ENCODE peak calls at places on chromosomes 16 and 17, in six cellular contexts. One of them, this sample, is unnamed.

GRCh38 chr16:3881499-3881995 is 1.0 kb upstream of the CREBBP start:
- DNase-seq in astrocyte of the cerebellum: no peak
- DNase-seq in cardiac fibroblast: no peak
- DNase-seq in HFFc6: no peak
- DNase-seq in Panc1: no peak
- DNase-seq in CD8-positive, alpha-beta T cell: no peak
- DNase-seq in this sample: no peak

GRCh38 chr16:11792404-11793260 is 4.4 kb downstream of the ZC3H7A start:
- DNase-seq in astrocyte of the cerebellum: no peak
- DNase-seq in cardiac fibroblast: no peak
- DNase-seq in HFFc6: no peak
- DNase-seq in Panc1: no peak
- DNase-seq in CD8-positive, alpha-beta T cell: no peak
- DNase-seq in this sample: no peak

GRCh38 chr16:29806641-29807425 is 504 bp downstream of the MAZ start:
- DNase-seq in astrocyte of the cerebellum: no peak
- DNase-seq in cardiac fibroblast: no peak
- DNase-seq in HFFc6: no peak
- DNase-seq in Panc1: no peak
- DNase-seq in CD8-positive, alpha-beta T cell: peak
- DNase-seq in this sample: peak

GRCh38 chr17:73465851-73466250 is 154.1 kb upstream of the CDC42EP4 start:
- DNase-seq in astrocyte of the cerebellum: no peak
- DNase-seq in cardiac fibroblast: no peak
- DNase-seq in HFFc6: no peak
- DNase-seq in Panc1: no peak
- DNase-seq in CD8-positive, alpha-beta T cell: no peak
- DNase-seq in this sample: no peak

GRCh38 chr16:84810518-84811273 is 9.1 kb upstream of the CRISPLD2 start:
- DNase-seq in astrocyte of the cerebellum: peak
- DNase-seq in cardiac fibroblast: peak
- DNase-seq in HFFc6: no peak
- DNase-seq in Panc1: no peak
- DNase-seq in CD8-positive, alpha-beta T cell: no peak
- DNase-seq in this sample: no peak

GRCh38 chr16:11386791-11387546 is 41.7 kb downstream of the RMI2 start:
- DNase-seq in astrocyte of the cerebellum: no peak
- DNase-seq in cardiac fibroblast: peak
- DNase-seq in HFFc6: no peak
- DNase-seq in Panc1: no peak
- DNase-seq in CD8-positive, alpha-beta T cell: no peak
- DNase-seq in this sample: no peak

GRCh38 chr16:51880776-51881175 is 666.2 kb downstream of the TOX3 start:
- DNase-seq in astrocyte of the cerebellum: peak
- DNase-seq in cardiac fibroblast: peak
- DNase-seq in HFFc6: peak
- DNase-seq in Panc1: peak
- DNase-seq in CD8-positive, alpha-beta T cell: no peak
- DNase-seq in this sample: no peak

GRCh38 chr17:49676276-49676868 is 1.5 kb downstream of the SPOP start:
- DNase-seq in astrocyte of the cerebellum: peak
- DNase-seq in cardiac fibroblast: peak
- DNase-seq in HFFc6: peak
- DNase-seq in Panc1: no peak
- DNase-seq in CD8-positive, alpha-beta T cell: peak
- DNase-seq in this sample: no peak

GRCh38 chr17:46773676-46774075 is 44.8 kb downstream of the WNT3 start:
- DNase-seq in astrocyte of the cerebellum: no peak
- DNase-seq in cardiac fibroblast: no peak
- DNase-seq in HFFc6: no peak
- DNase-seq in Panc1: no peak
- DNase-seq in CD8-positive, alpha-beta T cell: no peak
- DNase-seq in this sample: no peak

GRCh38 chr17:17982796-17983195 is 10.1 kb downstream of the DRC3 start:
- DNase-seq in astrocyte of the cerebellum: no peak
- DNase-seq in cardiac fibroblast: no peak
- DNase-seq in HFFc6: no peak
- DNase-seq in Panc1: no peak
- DNase-seq in CD8-positive, alpha-beta T cell: no peak
- DNase-seq in this sample: no peak

GRCh38 chr17:49546546-49547535 is 28.8 kb upstream of the NXPH3 start:
- DNase-seq in astrocyte of the cerebellum: no peak
- DNase-seq in cardiac fibroblast: no peak
- DNase-seq in HFFc6: no peak
- DNase-seq in Panc1: no peak
- DNase-seq in CD8-positive, alpha-beta T cell: no peak
- DNase-seq in this sample: no peak

GRCh38 chr16:19717319-19717718 is 708 bp downstream of the KNOP1 start:
- DNase-seq in astrocyte of the cerebellum: no peak
- DNase-seq in cardiac fibroblast: no peak
- DNase-seq in HFFc6: no peak
- DNase-seq in Panc1: no peak
- DNase-seq in CD8-positive, alpha-beta T cell: no peak
- DNase-seq in this sample: no peak

GRCh38 chr17:79078476-79079190 is 4.0 kb downstream of the ENGASE start:
- DNase-seq in astrocyte of the cerebellum: no peak
- DNase-seq in cardiac fibroblast: no peak
- DNase-seq in HFFc6: no peak
- DNase-seq in Panc1: no peak
- DNase-seq in CD8-positive, alpha-beta T cell: no peak
- DNase-seq in this sample: no peak

DNA sequence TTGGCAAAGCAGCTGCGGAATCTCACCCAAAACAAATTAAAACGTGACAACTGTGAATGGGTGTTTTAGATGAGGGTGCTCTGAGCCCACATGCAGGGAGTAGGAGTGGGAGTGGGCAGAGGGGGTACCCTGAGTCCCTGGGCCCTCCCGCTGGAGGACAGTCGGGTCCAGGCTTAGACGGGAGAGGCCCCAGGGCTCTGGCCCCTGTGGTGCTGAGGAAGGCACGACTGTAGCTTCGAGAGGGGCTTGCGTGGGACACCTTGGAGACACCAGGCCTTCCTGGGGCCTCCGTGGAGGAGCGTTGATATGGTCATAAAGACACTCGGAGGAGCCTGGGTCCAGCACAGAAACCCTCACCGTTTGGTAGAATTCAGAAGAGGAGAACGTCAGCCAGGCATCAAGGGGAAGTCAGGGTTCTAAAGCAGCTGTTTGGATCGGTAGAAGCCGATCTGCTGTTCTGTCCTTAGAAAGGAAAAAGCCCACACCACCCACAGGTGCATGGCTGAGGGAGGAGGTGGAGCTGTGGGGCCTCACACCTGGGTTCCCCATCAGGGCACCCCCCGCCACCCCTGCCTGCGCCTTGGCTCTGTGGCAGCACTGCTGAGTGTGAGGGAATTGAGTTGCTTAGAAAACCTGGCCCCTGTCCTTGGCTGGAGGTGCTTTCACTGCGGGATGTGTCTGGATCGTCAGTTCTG is 18.4 kb downstream of the DBNDD1 start:
- DNase-seq in astrocyte of the cerebellum: no peak
- DNase-seq in cardiac fibroblast: no peak
- DNase-seq in HFFc6: no peak
- DNase-seq in Panc1: no peak
- DNase-seq in CD8-positive, alpha-beta T cell: no peak
- DNase-seq in this sample: no peak
- TF ChIP-seq CTCF in astrocyte of the cerebellum: no peak
- TF ChIP-seq CTCF in cardiac fibroblast: no peak
- TF ChIP-seq CTCF in HFFc6: no peak
- TF ChIP-seq CTCF in Panc1: no peak
- TF ChIP-seq CTCF in CD8-positive, alpha-beta T cell: no peak
- TF ChIP-seq CTCF in this sample: no peak

GRCh38 chr17:59561042-59561441 is 4.4 kb upstream of the DHX40 start:
- DNase-seq in astrocyte of the cerebellum: no peak
- DNase-seq in cardiac fibroblast: peak
- DNase-seq in HFFc6: peak
- DNase-seq in Panc1: no peak
- DNase-seq in CD8-positive, alpha-beta T cell: no peak
- DNase-seq in this sample: no peak
- TF ChIP-seq CTCF in astrocyte of the cerebellum: peak
- TF ChIP-seq CTCF in cardiac fibroblast: peak
- TF ChIP-seq CTCF in HFFc6: peak
- TF ChIP-seq CTCF in Panc1: peak
- TF ChIP-seq CTCF in CD8-positive, alpha-beta T cell: peak
- TF ChIP-seq CTCF in this sample: no peak

GRCh38 chr16:85897384-85897783 is 1.6 kb upstream of the IRF8 start:
- DNase-seq in astrocyte of the cerebellum: no peak
- DNase-seq in cardiac fibroblast: no peak
- DNase-seq in HFFc6: no peak
- DNase-seq in Panc1: no peak
- DNase-seq in CD8-positive, alpha-beta T cell: no peak
- DNase-seq in this sample: no peak
- TF ChIP-seq CTCF in astrocyte of the cerebellum: no peak
- TF ChIP-seq CTCF in cardiac fibroblast: no peak
- TF ChIP-seq CTCF in HFFc6: no peak
- TF ChIP-seq CTCF in Panc1: no peak
- TF ChIP-seq CTCF in CD8-positive, alpha-beta T cell: no peak
- TF ChIP-seq CTCF in this sample: no peak

GRCh38 chr17:48066192-48066591 is 18.0 kb downstream of the NFE2L1 start:
- DNase-seq in astrocyte of the cerebellum: no peak
- DNase-seq in cardiac fibroblast: no peak
- DNase-seq in HFFc6: no peak
- DNase-seq in Panc1: no peak
- DNase-seq in CD8-positive, alpha-beta T cell: no peak
- DNase-seq in this sample: no peak

GRCh38 chr17:48067245-48067644 is 19.1 kb downstream of the NFE2L1 start:
- DNase-seq in astrocyte of the cerebellum: no peak
- DNase-seq in cardiac fibroblast: no peak
- DNase-seq in HFFc6: no peak
- DNase-seq in Panc1: no peak
- DNase-seq in CD8-positive, alpha-beta T cell: no peak
- DNase-seq in this sample: no peak

GRCh38 chr17:48066656-48067055 is 18.5 kb downstream of the NFE2L1 start:
- DNase-seq in astrocyte of the cerebellum: no peak
- DNase-seq in cardiac fibroblast: no peak
- DNase-seq in HFFc6: no peak
- DNase-seq in Panc1: no peak
- DNase-seq in CD8-positive, alpha-beta T cell: no peak
- DNase-seq in this sample: no peak

GRCh38 chr17:48070195-48070594 is 22.0 kb downstream of the NFE2L1 start:
- DNase-seq in astrocyte of the cerebellum: no peak
- DNase-seq in cardiac fibroblast: no peak
- DNase-seq in HFFc6: no peak
- DNase-seq in Panc1: no peak
- DNase-seq in CD8-positive, alpha-beta T cell: no peak
- DNase-seq in this sample: no peak

DNA sequence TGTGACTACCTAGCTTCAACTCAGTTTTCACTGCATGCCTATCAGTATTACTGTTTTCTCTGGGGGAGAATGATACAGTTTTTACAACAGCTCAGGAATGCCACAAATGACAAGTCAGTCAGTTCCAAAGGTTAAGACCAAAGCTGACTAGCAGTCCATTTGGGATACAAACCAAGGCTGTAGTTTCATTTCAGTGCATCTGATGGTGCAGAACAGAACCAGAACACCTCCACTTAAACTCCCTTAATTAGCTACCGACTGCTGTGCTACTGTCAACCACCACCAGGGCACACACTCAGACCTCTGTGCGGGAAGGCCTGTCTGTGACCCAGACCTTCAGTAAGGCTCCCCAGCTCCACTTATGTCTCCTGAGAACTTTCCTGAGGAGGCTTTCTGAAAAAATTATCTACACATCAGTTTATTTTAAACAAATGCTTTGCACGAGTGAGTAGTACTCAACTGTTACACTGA is 20.4 kb downstream of the NFE2L1 start:
- DNase-seq in astrocyte of the cerebellum: no peak
- DNase-seq in cardiac fibroblast: no peak
- DNase-seq in HFFc6: peak
- DNase-seq in Panc1: no peak
- DNase-seq in CD8-positive, alpha-beta T cell: no peak
- DNase-seq in this sample: no peak
- TF ChIP-seq CTCF in astrocyte of the cerebellum: peak
- TF ChIP-seq CTCF in cardiac fibroblast: peak
- TF ChIP-seq CTCF in HFFc6: peak
- TF ChIP-seq CTCF in Panc1: peak
- TF ChIP-seq CTCF in CD8-positive, alpha-beta T cell: no peak
- TF ChIP-seq CTCF in this sample: no peak

This sample was measured in activated B cell treated with CpG ODN at 0.5 μM for 24 hours.